ENCODE peak calls at places on chromosomes 2 and 18, in five cellular contexts. Q, B, G, L and M are unnamed samples.
A peak's percentile ranks its signal among the peaks of the same experiment; 100 is the strongest.

GRCh38 chr2:152550386-152550785 is 166.9 kb downstream of the PRPF40A start:
- DNase-seq in Q (no peak), G (no peak), B (no peak), L (peak; percentile 37), M (no peak)

GRCh38 chr2:107772380-107772779 is 54.3 kb upstream of the RGPD4 start:
- DNase-seq in L (no peak), Q (no peak), G (no peak), B (no peak), M (no peak)

GRCh38 chr2:1787799-1788477 is 43.6 kb upstream of the PXDN start:
- DNase-seq in L (no peak), Q (no peak), B (no peak), G (no peak), M (no peak)

GRCh38 chr2:1462984-1463383 is 49.7 kb downstream of the TPO start:
- DNase-seq in L (no peak), B (no peak), Q (no peak), G (no peak), M (no peak)

GRCh38 chr2:63066265-63066664 is 15.6 kb downstream of the OTX1 start:
- DNase-seq in L (no peak), Q (no peak), B (no peak), G (no peak), M (no peak)

GRCh38 chr18:199214-199613 is 40.9 kb downstream of the USP14 start:
- DNase-seq in Q (no peak), G (no peak), B (no peak), L (no peak), M (no peak)

GRCh38 chr2:188319845-188320244 is 28.2 kb downstream of the GULP1 start:
- DNase-seq in L (no peak), G (no peak), Q (no peak), B (no peak), M (no peak)

GRCh38 chr2:233449071-233449901 is 95.0 kb downstream of the DGKD start:
- DNase-seq in G (no peak), Q (no peak), B (peak; percentile 68), L (peak; percentile 48), M (peak; percentile 63)

GRCh38 chr2:157301323-157301722 is 24.3 kb downstream of the ERMN start:
- DNase-seq in B (no peak), L (no peak), Q (no peak), G (no peak), M (no peak)

GRCh38 chr2:206556357-206556949 is 85.8 kb upstream of the FAM237A start:
- DNase-seq in G (peak; percentile 6), B (peak; percentile 5), L (peak; percentile 58), Q (no peak), M (peak; percentile 44)

GRCh38 chr2:120766758-120767351 is 31.2 kb downstream of the GLI2 start:
- DNase-seq in Q (no peak), G (no peak), B (no peak), L (peak; percentile 50), M (no peak)

GRCh38 chr2:161988589-161988988 is 85.4 kb downstream of the DPP4 start:
- DNase-seq in Q (no peak), L (no peak), G (no peak), B (no peak), M (no peak)